ENCODE peak calls at places on chromosomes 6 and 20, in six cellular contexts. C, S, N, P, D and F are unnamed samples.

GRCh38 chr20:61127311-61128044 is 124.6 kb upstream of the CDH4 start:
- DNase-seq in C (peak; percentile 99), S (no peak), N (no peak), P (no peak), D (no peak), F (no peak)

GRCh38 chr20:17138237-17138636 is 88.6 kb upstream of the PCSK2 start:
- DNase-seq in C (no peak), S (no peak), N (no peak), P (no peak), D (no peak), F (no peak)

GRCh38 chr6:108874470-108875160 is 26.4 kb downstream of the ARMC2 start:
- DNase-seq in C (no peak), S (no peak), N (no peak), P (peak; percentile 9), D (no peak), F (no peak)

GRCh38 chr6:90194371-90194841 is 102.2 kb downstream of the BACH2 start:
- DNase-seq in C (no peak), S (no peak), N (no peak), P (no peak), D (no peak), F (no peak)

GRCh38 chr20:25227317-25227831 is 20.5 kb upstream of the PYGB start:
- DNase-seq in C (no peak), S (no peak), N (peak; percentile 60), P (no peak), D (no peak), F (no peak)

GRCh38 chr6:44367686-44368085 is 19.8 kb upstream of the CDC5L start:
- DNase-seq in C (no peak), S (no peak), N (no peak), P (no peak), D (no peak), F (no peak)

GRCh38 chr6:109411034-109411433 is 28.8 kb upstream of the CD164 start:
- DNase-seq in C (no peak), S (no peak), N (no peak), P (no peak), D (no peak), F (no peak)

GRCh38 chr6:44512868-44513641 is 125.5 kb downstream of the CDC5L start:
- DNase-seq in C (no peak), S (no peak), N (peak; percentile 67), P (no peak), D (peak; percentile 24), F (no peak)

GRCh38 chr6:21230536-21230935 is 363.0 kb upstream of the SOX4 start:
- DNase-seq in C (no peak), S (no peak), N (no peak), P (no peak), D (no peak), F (no peak)

GRCh38 chr20:10922521-10922920 is 248.7 kb upstream of the JAG1 start:
- DNase-seq in C (no peak), S (no peak), N (no peak), P (no peak), D (no peak), F (no peak)

GRCh38 chr6:157187182-157188093 is 135.9 kb downstream of the TMEM242 start:
- DNase-seq in C (no peak), S (no peak), N (no peak), P (no peak), D (no peak), F (no peak)

GRCh38 chr6:45631396-45631795 is 253.7 kb upstream of the SUPT3H start:
- DNase-seq in C (no peak), S (no peak), N (no peak), P (no peak), D (no peak), F (no peak)

GRCh38 chr20:4603724-4604123 is 118.0 kb upstream of the PRND start:
- DNase-seq in C (no peak), S (no peak), N (no peak), P (no peak), D (no peak), F (no peak)

GRCh38 chr20:16271450-16271849 is 301.8 kb downstream of the KIF16B start:
- DNase-seq in C (no peak), S (no peak), N (no peak), P (no peak), D (no peak), F (no peak)

GRCh38 chr6:152220785-152221184 is 413.3 kb downstream of the ESR1 start:
- DNase-seq in C (no peak), S (no peak), N (no peak), P (no peak), D (no peak), F (no peak)

GRCh38 chr6:144007779-144008500 is at the start of gene PLAGL1:
- DNase-seq in C (peak; percentile 60), S (peak; percentile 77), N (peak; percentile 93), P (no peak), D (peak; percentile 35), F (peak; percentile 72)

GRCh38 chr6:53922571-53922981 is 127.8 kb downstream of the LRRC1 start:
- DNase-seq in C (no peak), S (no peak), N (no peak), P (no peak), D (peak; percentile 40), F (no peak)

GRCh38 chr20:8389381-8390368 is 257.6 kb downstream of the PLCB1 start:
- DNase-seq in C (no peak), S (no peak), N (no peak), P (no peak), D (no peak), F (no peak)

GRCh38 chr6:110646951-110647910 is 168.0 kb downstream of the CDK19 start:
- DNase-seq in C (no peak), S (no peak), N (no peak), P (no peak), D (peak; percentile 69), F (no peak)

GRCh38 chr6:156662025-156662445 is 115.1 kb upstream of the ARID1B start:
- DNase-seq in C (no peak), S (no peak), N (no peak), P (no peak), D (peak; percentile 91), F (no peak)

DNA sequence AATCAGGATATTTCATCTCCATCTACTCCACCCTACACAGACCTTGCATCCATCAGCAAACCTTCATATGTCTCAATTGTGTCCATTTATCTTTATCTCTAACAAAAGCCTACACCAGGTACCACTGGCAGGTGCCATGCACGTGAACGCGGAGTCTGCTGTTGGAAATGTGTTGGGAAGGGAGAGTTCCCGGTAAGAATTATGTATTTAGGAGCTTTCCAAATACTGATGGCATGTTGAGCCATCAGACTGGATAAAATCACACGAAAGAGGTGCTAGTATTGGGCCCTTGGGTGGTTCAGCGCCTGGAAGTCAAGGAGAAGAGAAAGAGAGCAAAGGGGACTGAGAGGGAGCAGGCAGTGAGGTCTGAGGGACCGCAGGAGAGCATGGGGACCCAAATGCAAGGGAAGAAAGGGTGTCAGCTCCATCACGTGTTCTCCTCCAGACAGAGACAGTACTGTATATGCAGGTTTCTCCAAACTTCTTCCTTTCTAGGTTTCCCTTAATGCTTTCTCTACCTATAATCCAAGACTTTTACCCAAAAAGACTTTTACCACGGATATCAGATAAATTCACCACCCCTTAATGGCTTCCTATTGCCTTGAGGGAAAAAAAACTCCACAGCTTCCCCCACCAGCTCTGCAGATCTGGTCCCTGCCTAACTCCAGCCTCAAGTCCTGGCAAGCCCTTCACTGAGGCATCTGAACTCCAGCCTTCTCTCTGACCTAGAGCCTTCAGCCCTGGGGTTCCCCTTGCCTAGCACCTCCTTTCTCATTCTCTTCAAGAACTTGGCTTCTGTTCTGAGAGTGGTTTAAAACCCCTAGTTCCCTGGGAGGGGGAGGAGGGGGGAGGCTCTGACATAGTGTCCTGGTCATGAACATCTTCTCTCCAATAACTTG is 4.8 kb upstream of the ZNF217 start:
- DNase-seq in C (no peak), S (no peak), N (no peak), P (no peak), D (no peak), F (no peak)
- H3K4me1 ChIP-seq in C (peaks cover 31% of the 10 kb centered on the region), S (no peaks in the 10 kb centered on the region), N (no peaks in the 10 kb centered on the region), P (peaks cover 28% of the 10 kb centered on the region), D (peaks cover 11% of the 10 kb centered on the region), F (peaks cover 19% of the 10 kb centered on the region)

GRCh38 chr20:41044409-41045062 is 15.9 kb downstream of the TOP1 start:
- DNase-seq in C (no peak), S (no peak), N (no peak), P (no peak), D (no peak), F (no peak)

GRCh38 chr20:41047279-41047974 is 18.8 kb downstream of the TOP1 start:
- DNase-seq in C (no peak), S (no peak), N (no peak), P (no peak), D (no peak), F (no peak)

GRCh38 chr20:41047975-41048305 is 19.3 kb downstream of the TOP1 start:
- DNase-seq in C (no peak), S (no peak), N (no peak), P (no peak), D (no peak), F (no peak)

GRCh38 chr20:41046716-41047115 is 18.1 kb downstream of the TOP1 start:
- DNase-seq in C (no peak), S (no peak), N (no peak), P (no peak), D (no peak), F (no peak)

GRCh38 chr20:41045680-41046079 is 17.1 kb downstream of the TOP1 start:
- DNase-seq in C (no peak), S (no peak), N (no peak), P (no peak), D (no peak), F (no peak)
- H3K4me1 ChIP-seq in C (peaks cover 58% of the 10 kb centered on the region), S (peaks cover 58% of the 10 kb centered on the region), N (peaks cover 11% of the 10 kb centered on the region), P (peaks cover 81% of the 10 kb centered on the region), D (peaks cover 16% of the 10 kb centered on the region), F (peaks cover 100% of the 10 kb centered on the region)

GRCh38 chr6:6657085-6657819 is 68.7 kb downstream of the LY86 start:
- DNase-seq in C (no peak), S (no peak), N (no peak), P (no peak), D (no peak), F (no peak)
- H3K4me1 ChIP-seq in C (no peaks in the 10 kb centered on the region), S (peaks cover 62% of the 10 kb centered on the region), N (peaks cover 12% of the 10 kb centered on the region), P (peaks cover 64% of the 10 kb centered on the region), D (no peaks in the 10 kb centered on the region), F (peaks cover 93% of the 10 kb centered on the region)

GRCh38 chr20:63522091-63522868 is 1.7 kb downstream of the PPDPF start:
- DNase-seq in C (peak; percentile 79), S (no peak), N (peak; percentile 56), P (no peak), D (no peak), F (no peak)
- H3K4me1 ChIP-seq in C (peaks cover 5% of the 10 kb centered on the region), S (peaks cover 22% of the 10 kb centered on the region), N (peaks cover 5% of the 10 kb centered on the region), P (peaks cover 20% of the 10 kb centered on the region), D (no peaks in the 10 kb centered on the region), F (peaks cover 46% of the 10 kb centered on the region)

GRCh38 chr6:17059820-17060219 is 42.0 kb upstream of the STMND1 start:
- DNase-seq in C (no peak), S (no peak), N (no peak), P (no peak), D (no peak), F (no peak)
- H3K4me1 ChIP-seq in C (peaks cover 10% of the 10 kb centered on the region), S (no peaks in the 10 kb centered on the region), N (no peaks in the 10 kb centered on the region), P (no peaks in the 10 kb centered on the region), D (no peaks in the 10 kb centered on the region), F (peaks cover 11% of the 10 kb centered on the region)

GRCh38 chr20:62741191-62741676 is 32.6 kb downstream of the NTSR1 start:
- DNase-seq in C (peak; percentile 85), S (peak; percentile 4), N (no peak), P (no peak), D (peak; percentile 62), F (peak; percentile 1)
- H3K4me1 ChIP-seq in C (peaks cover 36% of the 10 kb centered on the region), S (peaks cover 13% of the 10 kb centered on the region), N (no peaks in the 10 kb centered on the region), P (peaks cover 61% of the 10 kb centered on the region), D (no peaks in the 10 kb centered on the region), F (peaks cover 18% of the 10 kb centered on the region)

GRCh38 chr20:57690525-57690924 is 19.3 kb downstream of the PMEPA1 start:
- DNase-seq in C (no peak), S (no peak), N (peak; percentile 37), P (no peak), D (no peak), F (no peak)
- H3K4me1 ChIP-seq in C (peaks cover 94% of the 10 kb centered on the region), S (peaks cover 69% of the 10 kb centered on the region), N (peaks cover 16% of the 10 kb centered on the region), P (no peaks in the 10 kb centered on the region), D (no peaks in the 10 kb centered on the region), F (peaks cover 88% of the 10 kb centered on the region)